ENCODE peak calls at places on chromosomes 16 and 17, in eight cellular contexts. One of them, this sample, is unnamed.

GRCh38 chr17:67999291-67999911 is 3.1 kb upstream of the C17orf58 start:
- DNase-seq in omental fat pad: no peak
- DNase-seq in CD4-positive, alpha-beta T cell: no peak
- DNase-seq in heart left ventricle: no peak
- DNase-seq in fibroblast of lung: no peak
- DNase-seq in sigmoid colon: no peak
- DNase-seq in ovary: no peak
- DNase-seq in astrocyte of the spinal cord: no peak
- DNase-seq in this sample: no peak

GRCh38 chr16:66515543-66516171 is 34.3 kb downstream of the TK2 start:
- DNase-seq in omental fat pad: no peak
- DNase-seq in CD4-positive, alpha-beta T cell: no peak
- DNase-seq in heart left ventricle: no peak
- DNase-seq in fibroblast of lung: peak; percentile 45
- DNase-seq in sigmoid colon: peak; percentile 67
- DNase-seq in ovary: peak; percentile 56
- DNase-seq in astrocyte of the spinal cord: peak; percentile 69
- DNase-seq in this sample: no peak

GRCh38 chr17:700504-701094 is 14.0 kb downstream of the VPS53 start:
- DNase-seq in omental fat pad: no peak
- DNase-seq in CD4-positive, alpha-beta T cell: no peak
- DNase-seq in heart left ventricle: no peak
- DNase-seq in fibroblast of lung: peak; percentile 64
- DNase-seq in sigmoid colon: no peak
- DNase-seq in ovary: no peak
- DNase-seq in astrocyte of the spinal cord: peak; percentile 29
- DNase-seq in this sample: peak; percentile 69

GRCh38 chr17:64309710-64310109 is 46.6 kb upstream of the TEX2 start:
- DNase-seq in omental fat pad: no peak
- DNase-seq in CD4-positive, alpha-beta T cell: no peak
- DNase-seq in heart left ventricle: peak; percentile 39
- DNase-seq in fibroblast of lung: no peak
- DNase-seq in sigmoid colon: no peak
- DNase-seq in ovary: no peak
- DNase-seq in astrocyte of the spinal cord: no peak
- DNase-seq in this sample: no peak

GRCh38 chr17:66793810-66794209 is 41.1 kb upstream of the CACNG5 start:
- DNase-seq in omental fat pad: no peak
- DNase-seq in CD4-positive, alpha-beta T cell: no peak
- DNase-seq in heart left ventricle: no peak
- DNase-seq in fibroblast of lung: no peak
- DNase-seq in sigmoid colon: no peak
- DNase-seq in ovary: no peak
- DNase-seq in astrocyte of the spinal cord: no peak
- DNase-seq in this sample: no peak

GRCh38 chr16:56012479-56012811 is 137.3 kb upstream of the CES5A start:
- DNase-seq in omental fat pad: no peak
- DNase-seq in CD4-positive, alpha-beta T cell: no peak
- DNase-seq in heart left ventricle: no peak
- DNase-seq in fibroblast of lung: no peak
- DNase-seq in sigmoid colon: no peak
- DNase-seq in ovary: no peak
- DNase-seq in astrocyte of the spinal cord: no peak
- DNase-seq in this sample: no peak

GRCh38 chr16:63922563-63922962 is 1199.3 kb downstream of the CDH11 start:
- DNase-seq in omental fat pad: no peak
- DNase-seq in CD4-positive, alpha-beta T cell: no peak
- DNase-seq in heart left ventricle: no peak
- DNase-seq in fibroblast of lung: no peak
- DNase-seq in sigmoid colon: no peak
- DNase-seq in ovary: no peak
- DNase-seq in astrocyte of the spinal cord: peak; percentile 23
- DNase-seq in this sample: no peak

GRCh38 chr17:49691677-49692191 is 13.8 kb upstream of the SPOP start:
- DNase-seq in omental fat pad: no peak
- DNase-seq in CD4-positive, alpha-beta T cell: no peak
- DNase-seq in heart left ventricle: no peak
- DNase-seq in fibroblast of lung: no peak
- DNase-seq in sigmoid colon: peak; percentile 73
- DNase-seq in ovary: no peak
- DNase-seq in astrocyte of the spinal cord: no peak
- DNase-seq in this sample: no peak

GRCh38 chr16:397736-398332 is 835 bp downstream of the NME4 start:
- DNase-seq in omental fat pad: no peak
- DNase-seq in CD4-positive, alpha-beta T cell: peak; percentile 24
- DNase-seq in heart left ventricle: peak; percentile 72
- DNase-seq in fibroblast of lung: peak; percentile 73
- DNase-seq in sigmoid colon: peak; percentile 93
- DNase-seq in ovary: peak; percentile 78
- DNase-seq in astrocyte of the spinal cord: peak; percentile 59
- DNase-seq in this sample: peak; percentile 78

DNA sequence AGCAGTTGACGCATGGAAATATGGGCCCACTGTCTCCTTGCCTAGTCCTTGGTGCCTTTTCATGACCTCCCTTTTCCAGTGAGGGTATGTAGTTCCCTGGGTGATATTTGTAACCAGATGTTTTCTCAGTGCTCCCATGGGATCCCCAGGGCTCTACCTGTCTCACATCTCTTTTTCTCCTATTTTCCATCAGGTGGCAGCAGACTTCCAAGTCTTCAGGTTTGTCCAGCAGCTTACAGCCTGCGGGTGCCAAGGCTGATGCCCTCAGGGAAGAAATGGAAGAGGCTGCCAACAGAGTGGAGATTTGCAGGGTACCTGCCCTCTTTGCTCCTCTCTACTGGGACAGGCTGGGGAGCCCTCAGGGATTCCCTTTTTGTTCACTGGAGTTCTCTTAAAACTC is 89.1 kb downstream of the ELAC2 start:
- DNase-seq in omental fat pad: no peak
- DNase-seq in CD4-positive, alpha-beta T cell: no peak
- DNase-seq in heart left ventricle: no peak
- DNase-seq in fibroblast of lung: peak; percentile 15
- DNase-seq in sigmoid colon: no peak
- DNase-seq in ovary: no peak
- DNase-seq in astrocyte of the spinal cord: peak; percentile 3
- DNase-seq in this sample: no peak
- TF ChIP-seq CTCF in omental fat pad: no peak
- TF ChIP-seq CTCF in CD4-positive, alpha-beta T cell: no peak
- TF ChIP-seq CTCF in heart left ventricle: peak; percentile 15
- TF ChIP-seq CTCF in fibroblast of lung: peak; percentile 24
- TF ChIP-seq CTCF in sigmoid colon: no peak
- TF ChIP-seq CTCF in ovary: no peak
- TF ChIP-seq CTCF in astrocyte of the spinal cord: peak; percentile 24
- TF ChIP-seq CTCF in this sample: no peak

GRCh38 chr17:21452377-21453143 is 76.4 kb downstream of the KCNJ12 start:
- DNase-seq in omental fat pad: no peak
- DNase-seq in CD4-positive, alpha-beta T cell: peak; percentile 19
- DNase-seq in heart left ventricle: peak; percentile 61
- DNase-seq in fibroblast of lung: peak; percentile 86
- DNase-seq in sigmoid colon: peak; percentile 80
- DNase-seq in ovary: no peak
- DNase-seq in astrocyte of the spinal cord: peak; percentile 67
- DNase-seq in this sample: no peak
- TF ChIP-seq CTCF in omental fat pad: no peak
- TF ChIP-seq CTCF in CD4-positive, alpha-beta T cell: peak; percentile 68
- TF ChIP-seq CTCF in heart left ventricle: peak; percentile 55
- TF ChIP-seq CTCF in fibroblast of lung: peak; percentile 78
- TF ChIP-seq CTCF in sigmoid colon: peak; percentile 40
- TF ChIP-seq CTCF in ovary: peak; percentile 33
- TF ChIP-seq CTCF in astrocyte of the spinal cord: peak; percentile 76
- TF ChIP-seq CTCF in this sample: peak; percentile 8

DNA sequence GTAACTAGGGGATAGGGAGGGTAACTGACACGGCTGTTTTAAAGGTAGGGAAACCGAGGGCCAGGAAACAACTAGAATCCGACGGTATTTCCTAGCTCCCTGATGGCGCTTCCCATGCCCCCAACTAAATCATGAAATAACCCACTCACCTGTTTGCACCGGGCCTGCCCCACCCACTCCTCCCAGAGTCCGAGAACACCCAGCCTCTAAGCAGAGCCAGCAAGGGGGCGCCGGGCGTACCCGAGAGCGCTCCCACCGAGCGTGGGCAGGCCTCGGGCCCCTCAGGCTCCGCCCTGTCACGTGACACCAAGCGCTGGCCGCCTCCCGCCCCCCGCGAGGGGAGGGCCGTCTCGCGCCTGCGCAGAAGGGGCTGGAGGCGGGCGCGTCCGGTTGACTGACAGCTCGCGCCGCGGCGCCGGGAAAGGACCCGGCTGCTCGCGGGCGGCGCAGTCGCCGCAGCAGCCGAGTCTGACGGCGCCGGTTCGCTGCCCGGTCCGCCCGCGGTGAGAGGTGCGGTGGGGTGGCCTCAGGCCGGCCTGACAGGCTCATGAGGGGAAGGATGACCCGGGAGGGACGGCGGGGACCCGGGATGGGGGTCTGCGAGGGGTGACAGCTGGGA is at the start of gene KIAA0513:
- DNase-seq in omental fat pad: peak; percentile 71
- DNase-seq in CD4-positive, alpha-beta T cell: peak; percentile 96
- DNase-seq in heart left ventricle: peak; percentile 94
- DNase-seq in fibroblast of lung: peak; percentile 93
- DNase-seq in sigmoid colon: peak; percentile 97
- DNase-seq in ovary: peak; percentile 97
- DNase-seq in astrocyte of the spinal cord: peak; percentile 93
- DNase-seq in this sample: peak; percentile 99
- TF ChIP-seq CTCF in omental fat pad: no peak
- TF ChIP-seq CTCF in CD4-positive, alpha-beta T cell: no peak
- TF ChIP-seq CTCF in heart left ventricle: no peak
- TF ChIP-seq CTCF in fibroblast of lung: peak; percentile 35
- TF ChIP-seq CTCF in sigmoid colon: no peak
- TF ChIP-seq CTCF in ovary: no peak
- TF ChIP-seq CTCF in astrocyte of the spinal cord: peak; percentile 27
- TF ChIP-seq CTCF in this sample: peak; percentile 43

DNA sequence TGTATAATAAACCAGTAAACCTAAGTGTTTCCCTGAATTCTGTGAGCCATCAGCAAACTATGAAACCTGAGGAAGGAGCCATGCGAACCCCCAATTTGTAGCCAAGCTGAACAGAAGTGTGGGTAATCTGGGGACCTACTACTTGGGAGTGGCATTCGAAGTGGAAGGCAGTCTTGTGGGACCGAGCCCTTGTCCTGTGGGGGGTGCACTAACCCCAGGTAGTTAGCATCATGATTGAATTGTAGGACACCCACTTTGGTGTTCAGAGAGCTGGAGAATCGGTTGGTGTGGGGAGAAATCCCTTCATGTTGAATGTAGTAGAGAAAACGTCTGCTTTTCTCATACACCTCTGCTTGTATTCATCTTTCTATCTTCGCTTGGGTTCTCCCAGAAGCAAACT is 79.7 kb upstream of the CPHXL start:
- DNase-seq in omental fat pad: no peak
- DNase-seq in CD4-positive, alpha-beta T cell: no peak
- DNase-seq in heart left ventricle: no peak
- DNase-seq in fibroblast of lung: no peak
- DNase-seq in sigmoid colon: no peak
- DNase-seq in ovary: no peak
- DNase-seq in astrocyte of the spinal cord: no peak
- DNase-seq in this sample: no peak
- TF ChIP-seq CTCF in omental fat pad: no peak
- TF ChIP-seq CTCF in CD4-positive, alpha-beta T cell: no peak
- TF ChIP-seq CTCF in heart left ventricle: no peak
- TF ChIP-seq CTCF in fibroblast of lung: no peak
- TF ChIP-seq CTCF in sigmoid colon: no peak
- TF ChIP-seq CTCF in ovary: no peak
- TF ChIP-seq CTCF in astrocyte of the spinal cord: no peak
- TF ChIP-seq CTCF in this sample: no peak

DNA sequence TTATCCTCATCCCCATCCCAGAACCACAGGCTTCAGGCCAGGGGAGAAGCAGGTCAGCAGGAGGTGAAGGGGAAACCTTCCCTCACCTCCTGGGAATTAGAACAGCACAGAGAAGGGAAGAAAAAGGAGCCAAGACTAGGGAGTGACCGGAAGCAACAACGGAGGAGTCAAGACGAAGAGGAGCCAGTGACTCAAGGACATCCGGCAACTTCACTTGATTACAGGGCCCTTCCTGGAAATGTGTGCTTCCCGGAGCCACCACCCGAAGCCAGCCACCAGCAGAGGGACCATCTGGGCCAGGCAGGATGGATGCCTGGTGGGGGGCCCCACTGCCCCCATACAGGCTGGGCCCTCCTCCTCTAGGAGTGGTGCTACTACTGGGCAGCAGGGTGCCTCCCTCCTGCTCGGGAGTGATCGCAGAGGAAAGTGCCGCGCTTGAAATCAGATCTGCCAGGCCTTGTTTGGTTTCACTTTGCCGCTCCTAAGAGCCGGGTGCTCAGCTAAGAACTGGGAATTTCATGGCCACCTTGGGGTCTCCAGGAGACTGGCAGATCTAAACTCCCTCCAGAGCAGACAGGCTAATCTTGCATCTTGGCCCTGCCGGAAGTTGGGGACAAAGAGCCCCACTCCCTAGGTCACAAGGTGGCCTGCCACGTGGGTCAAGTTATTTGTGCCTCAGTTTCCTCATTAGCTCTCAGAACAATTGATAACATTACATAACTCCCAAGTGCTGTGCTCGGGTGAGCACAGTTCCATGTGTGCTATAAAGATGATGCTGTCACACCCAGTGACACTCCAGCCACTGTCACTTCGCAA is 6.6 kb downstream of the CDC42EP4 start:
- DNase-seq in omental fat pad: no peak
- DNase-seq in CD4-positive, alpha-beta T cell: no peak
- DNase-seq in heart left ventricle: peak; percentile 90
- DNase-seq in fibroblast of lung: peak; percentile 83
- DNase-seq in sigmoid colon: peak; percentile 84
- DNase-seq in ovary: peak; percentile 78
- DNase-seq in astrocyte of the spinal cord: peak; percentile 84
- DNase-seq in this sample: no peak
- TF ChIP-seq CTCF in omental fat pad: no peak
- TF ChIP-seq CTCF in CD4-positive, alpha-beta T cell: no peak
- TF ChIP-seq CTCF in heart left ventricle: peak; percentile 10
- TF ChIP-seq CTCF in fibroblast of lung: peak; percentile 37
- TF ChIP-seq CTCF in sigmoid colon: peak; percentile 22
- TF ChIP-seq CTCF in ovary: peak; percentile 53
- TF ChIP-seq CTCF in astrocyte of the spinal cord: peak; percentile 36
- TF ChIP-seq CTCF in this sample: no peak